ENCODE peak calls at places on chromosome 10, in five cellular contexts. K is Calu3; L is psoas muscle; Z is stimulated activated naive CD4-positive, alpha-beta T cell; T is H1. P is an unnamed sample.

GRCh38 chr10:12465385-12466136 is 116.2 kb downstream of the CAMK1D start:
- DNase-seq in K (no peak), L (no peak), Z (no peak), T (no peak), P (no peak)

GRCh38 chr10:31650010-31650409 is 278.6 kb downstream of the ARHGAP12 start:
- DNase-seq in K (peak), L (peak), Z (no peak), T (no peak), P (no peak)

GRCh38 chr10:29535012-29535777 is 99.6 kb downstream of the SVIL start:
- DNase-seq in K (peak), L (no peak), Z (no peak), T (no peak), P (no peak)

GRCh38 chr10:43793714-43794113 is 145.0 kb upstream of the ZNF32 start:
- DNase-seq in K (no peak), L (no peak), Z (no peak), T (no peak), P (no peak)

GRCh38 chr10:17056781-17057191 is 72.8 kb downstream of the CUBN start:
- DNase-seq in K (no peak), L (no peak), Z (no peak), T (no peak), P (no peak)

GRCh38 chr10:6103591-6103990 is 14.8 kb downstream of the RBM17 start:
- DNase-seq in K (no peak), L (no peak), Z (no peak), T (no peak), P (no peak)

GRCh38 chr10:113414481-113414990 is 138.3 kb upstream of the HABP2 start:
- DNase-seq in K (no peak), L (no peak), Z (no peak), T (no peak), P (no peak)

GRCh38 chr10:44378626-44379025 is 6.3 kb downstream of the CXCL12 start:
- DNase-seq in K (no peak), L (no peak), Z (no peak), T (no peak), P (no peak)

GRCh38 chr10:58641095-58641531 is 128.4 kb downstream of the BICC1 start:
- DNase-seq in K (peak), L (no peak), Z (no peak), T (no peak), P (no peak)

GRCh38 chr10:131729938-131730660 is 170.7 kb upstream of the PPP2R2D start:
- DNase-seq in K (no peak), L (peak), Z (no peak), T (no peak), P (no peak)

GRCh38 chr10:122734266-122734665 is 34.6 kb upstream of the C10orf120 start:
- DNase-seq in K (no peak), L (no peak), Z (no peak), T (no peak), P (no peak)

GRCh38 chr10:43398939-43399871 is 9.8 kb downstream of the HNRNPF start:
- DNase-seq in K (peak), L (no peak), Z (no peak), T (no peak), P (no peak)

GRCh38 chr10:13716161-13717071 is 129.7 kb downstream of the PRPF18 start:
- DNase-seq in K (no peak), L (no peak), Z (no peak), T (no peak), P (no peak)

GRCh38 chr10:47036771-47037170 is 125.5 kb downstream of the PTPN20 start:
- DNase-seq in K (no peak), L (peak), Z (no peak), T (no peak), P (no peak)

GRCh38 chr10:71801357-71801756 is 28.0 kb upstream of the VSIR start:
- DNase-seq in K (no peak), L (no peak), Z (no peak), T (no peak), P (no peak)

GRCh38 chr10:124248056-124248455 is 154.7 kb upstream of the CHST15 start:
- DNase-seq in K (no peak), L (no peak), Z (no peak), T (no peak), P (no peak)

GRCh38 chr10:86065711-86066251 is 300.8 kb downstream of the GRID1 start:
- DNase-seq in K (no peak), L (no peak), Z (no peak), T (no peak), P (no peak)

GRCh38 chr10:25756784-25757183 is 177.2 kb upstream of the MYO3A start:
- DNase-seq in K (no peak), L (no peak), Z (no peak), T (no peak), P (no peak)

GRCh38 chr10:57818522-57818921 is 449.2 kb downstream of the IPMK start:
- DNase-seq in K (no peak), L (no peak), Z (no peak), T (no peak), P (no peak)

GRCh38 chr10:21526952-21527633 is 1.6 kb upstream of the SKIDA1 start:
- DNase-seq in K (peak), L (peak), Z (peak), T (no peak), P (no peak)

GRCh38 chr10:37495415-37495814 is 362.0 kb downstream of the ZNF248 start:
- DNase-seq in K (no peak), L (no peak), Z (no peak), T (no peak), P (no peak)

GRCh38 chr10:94183666-94184264 is 179.0 kb downstream of the NOC3L start:
- DNase-seq in K (no peak), L (no peak), Z (no peak), T (no peak), P (no peak)

GRCh38 chr10:72490951-72491350 is 134.9 kb downstream of the MICU1 start:
- DNase-seq in K (no peak), L (no peak), Z (no peak), T (no peak), P (no peak)

GRCh38 chr10:114259825-114260224 is 20.8 kb downstream of the VWA2 start:
- DNase-seq in K (no peak), L (peak), Z (no peak), T (no peak), P (no peak)

GRCh38 chr10:16011548-16011947 is 151.2 kb upstream of the MINDY3 start:
- DNase-seq in K (no peak), L (no peak), Z (no peak), T (no peak), P (no peak)

GRCh38 chr10:102713483-102713813 is 749 bp downstream of the ARL3 start:
- DNase-seq in K (no peak), L (no peak), Z (no peak), T (no peak), P (no peak)

GRCh38 chr10:124946945-124947344 is 5.0 kb downstream of the ZRANB1 start:
- DNase-seq in K (no peak), L (no peak), Z (no peak), T (no peak), P (no peak)

GRCh38 chr10:80168679-80169380 is 36.3 kb downstream of the PLAC9 start:
- DNase-seq in K (peak), L (peak), Z (no peak), T (no peak), P (no peak)

GRCh38 chr10:123808286-123808685 is 83.3 kb downstream of the CPXM2 start:
- DNase-seq in K (no peak), L (no peak), Z (no peak), T (no peak), P (no peak)

GRCh38 chr10:11683529-11684320 is 58.5 kb upstream of the ECHDC3 start:
- DNase-seq in K (no peak), L (no peak), Z (no peak), T (no peak), P (no peak)

GRCh38 chr10:60863796-60864195 is 80.2 kb downstream of the RHOBTB1 start:
- DNase-seq in K (no peak), L (no peak), Z (no peak), T (no peak), P (no peak)

GRCh38 chr10:73744690-73744994 is 470 bp downstream of the SEC24C start:
- DNase-seq in K (peak), L (peak), Z (peak), T (no peak), P (peak)

GRCh38 chr10:1120146-1120695 is 64.0 kb downstream of the WDR37 start:
- DNase-seq in K (no peak), L (no peak), Z (no peak), T (no peak), P (no peak)

GRCh38 chr10:91799580-91799975 is 1.4 kb downstream of the TNKS2 start:
- DNase-seq in K (no peak), L (no peak), Z (no peak), T (no peak), P (no peak)

GRCh38 chr10:50585921-50586739 is 37.6 kb downstream of the SGMS1 start:
- DNase-seq in K (no peak), L (no peak), Z (no peak), T (no peak), P (no peak)

GRCh38 chr10:52645435-52645776 is 127.2 kb downstream of the MBL2 start:
- DNase-seq in K (no peak), L (no peak), Z (no peak), T (no peak), P (no peak)

GRCh38 chr10:49226594-49226993 is 38.4 kb upstream of the TMEM273 start:
- DNase-seq in K (no peak), L (no peak), Z (no peak), T (no peak), P (no peak)

GRCh38 chr10:29858352-29859267 is 200.8 kb downstream of the JCAD start:
- DNase-seq in K (peak), L (peak), Z (no peak), T (peak), P (no peak)

P was measured in T-cell.